ENCODE peak calls at places on chromosomes 13 and 19, in six cellular contexts. S is HCT116, B is H54, G is A549, L is breast epithelium, A is ovary. E is an unnamed sample.

GRCh38 chr19:29845576-29846176 is 33.9 kb downstream of the CCNE1 start:
- DNase-seq in G (peak; percentile 87), A (no peak), B (peak; percentile 82), S (no peak), L (no peak), E (peak; percentile 46)

GRCh38 chr13:36862002-36862706 is 43.1 kb downstream of the RFXAP start:
- DNase-seq in B (no peak), G (no peak), A (no peak), S (no peak), L (no peak), E (peak; percentile 8)

GRCh38 chr13:114131581-114132418 is 623 bp downstream of the RASA3 start:
- DNase-seq in G (peak; percentile 15), L (no peak), A (no peak), B (no peak), S (no peak), E (peak; percentile 72)

GRCh38 chr19:40771101-40771539 is 4.2 kb upstream of the MIA start:
- DNase-seq in B (no peak), L (no peak), S (no peak), A (no peak), G (no peak), E (peak; percentile 53)

GRCh38 chr13:59358014-59358413 is 805.7 kb downstream of the DIAPH3 start:
- DNase-seq in G (no peak), L (no peak), B (no peak), A (no peak), S (no peak), E (no peak)

GRCh38 chr13:41411536-41411935 is 45.8 kb upstream of the RGCC start:
- DNase-seq in G (no peak), A (no peak), B (no peak), S (peak; percentile 23), L (no peak), E (peak; percentile 52)

GRCh38 chr13:45367358-45367757 is 26.4 kb upstream of the TPT1 start:
- DNase-seq in L (no peak), B (peak; percentile 71), G (peak; percentile 63), A (no peak), S (peak; percentile 95), E (peak; percentile 24)

GRCh38 chr13:22837980-22838615 is 342.7 kb upstream of the SGCG start:
- DNase-seq in G (no peak), L (no peak), B (no peak), S (no peak), A (no peak), E (no peak)

GRCh38 chr13:28325022-28325421 is 169.9 kb downstream of the FLT1 start:
- DNase-seq in B (no peak), L (no peak), A (no peak), G (no peak), S (no peak), E (no peak)

GRCh38 chr19:49436381-49437017 is 4.8 kb downstream of the SLC17A7 start:
- DNase-seq in B (no peak), S (no peak), L (no peak), A (no peak), G (no peak), E (peak; percentile 79)

GRCh38 chr19:8512115-8512967 is 1.6 kb downstream of the ZNF414 start:
- DNase-seq in S (peak; percentile 67), G (peak; percentile 38), A (peak; percentile 53), B (peak; percentile 58), L (no peak), E (peak; percentile 64)

GRCh38 chr13:51152713-51153112 is 41.6 kb upstream of the C13orf42 start:
- DNase-seq in G (no peak), L (no peak), A (no peak), B (no peak), S (no peak), E (no peak)

GRCh38 chr13:67827992-67828391 is 597.9 kb upstream of the PCDH9 start:
- DNase-seq in B (no peak), L (no peak), S (no peak), G (no peak), A (no peak), E (no peak)

GRCh38 chr19:47582320-47582909 is 9.5 kb upstream of the ZNF541 start:
- DNase-seq in L (no peak), G (no peak), S (no peak), A (no peak), B (no peak), E (no peak)

GRCh38 chr19:42254850-42255765 is at the start of gene ERF:
- DNase-seq in B (peak; percentile 93), A (peak; percentile 98), G (peak; percentile 96), L (peak; percentile 94), S (peak; percentile 65), E (peak; percentile 94)

GRCh38 chr19:42251572-42251990 is 3.3 kb downstream of the ERF start:
- DNase-seq in B (no peak), G (no peak), A (peak; percentile 51), L (no peak), S (no peak), E (no peak)

GRCh38 chr19:42254083-42254849 is 662 bp downstream of the ERF start:
- DNase-seq in S (no peak), L (peak; percentile 69), B (no peak), G (peak; percentile 92), A (peak; percentile 85), E (peak; percentile 75)

GRCh38 chr19:42252365-42253244 is 2.3 kb downstream of the ERF start:
- DNase-seq in S (no peak), L (no peak), B (no peak), G (peak; percentile 59), A (peak; percentile 69), E (peak; percentile 37)

DNA sequence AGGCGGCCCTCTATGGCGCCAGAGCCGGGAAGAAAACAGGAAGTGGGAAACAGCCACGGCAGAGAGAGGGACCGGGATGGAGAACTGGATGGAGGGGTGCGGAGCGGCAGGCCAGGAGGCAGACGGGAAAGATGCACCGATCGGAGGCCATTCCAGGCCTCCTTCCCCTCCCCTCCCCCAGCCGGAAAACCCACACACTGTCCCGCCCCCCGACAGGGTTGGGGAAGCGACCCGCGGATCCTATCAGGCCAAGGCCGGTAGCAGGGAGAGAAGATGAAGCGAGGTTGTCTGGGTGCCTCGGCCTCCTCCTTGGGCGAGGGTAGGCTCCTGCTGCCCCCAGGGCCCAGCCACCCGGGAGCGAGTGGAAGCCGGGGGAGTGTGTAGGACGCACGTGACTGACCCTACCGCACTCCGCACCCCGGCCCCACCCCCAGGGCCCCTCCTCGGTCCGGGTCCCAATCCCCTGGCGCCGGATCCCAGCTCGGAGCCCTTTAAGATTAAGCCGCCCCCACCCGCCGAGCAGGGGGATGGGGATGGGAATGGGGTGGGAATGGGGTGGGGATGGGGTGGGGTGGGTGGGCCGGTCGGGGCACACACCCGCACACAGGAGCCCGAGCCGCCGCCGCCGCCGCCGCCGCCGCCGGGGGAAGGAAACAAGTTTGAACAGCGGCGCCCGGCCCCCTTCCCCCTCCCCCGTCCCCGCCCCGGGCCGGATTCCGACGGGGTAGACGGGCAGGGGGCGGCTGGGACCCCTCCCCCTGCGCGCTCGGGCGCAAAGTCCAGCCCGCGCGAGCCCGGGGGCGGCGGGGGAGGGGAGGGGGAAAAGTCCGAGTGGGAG is 1.5 kb downstream of the ERF start:
- DNase-seq in A (peak; percentile 83), B (no peak), L (no peak), S (no peak), G (peak; percentile 97), E (peak; percentile 72)
- TF ChIP-seq POLR2A in A (no peak), B (no peak), L (peak; percentile 37), S (no peak), G (no peak), E (no peak)

GRCh38 chr19:10113592-10113963 is 2.1 kb downstream of the P2RY11 start:
- DNase-seq in L (no peak), B (no peak), G (no peak), S (no peak), A (no peak), E (no peak)

GRCh38 chr19:10113964-10114650 is 2.6 kb downstream of the P2RY11 start:
- DNase-seq in S (no peak), A (no peak), L (no peak), B (no peak), G (no peak), E (peak; percentile 32)

GRCh38 chr19:10116085-10116865 is 3.4 kb downstream of the EIF3G start:
- DNase-seq in B (no peak), L (no peak), G (no peak), S (no peak), A (no peak), E (no peak)

GRCh38 chr19:10115392-10116084 is 4.0 kb downstream of the P2RY11 start:
- DNase-seq in L (no peak), S (no peak), B (no peak), G (no peak), A (no peak), E (no peak)

GRCh38 chr19:10114651-10115391 is 3.3 kb downstream of the P2RY11 start:
- DNase-seq in S (no peak), G (no peak), L (no peak), B (no peak), A (peak; percentile 53), E (no peak)
- TF ChIP-seq POLR2A in S (peak; percentile 38), G (no peak), L (no peak), B (peak; percentile 17), A (no peak), E (no peak)

GRCh38 chr13:21670006-21670882 is 629 bp upstream of the FGF9 start:
- DNase-seq in B (no peak), A (peak; percentile 52), L (no peak), S (no peak), G (peak; percentile 21), E (peak; percentile 68)
- TF ChIP-seq POLR2A in B (no peak), A (no peak), L (no peak), S (no peak), G (no peak), E (no peak)

GRCh38 chr19:2168619-2169424 is 5.1 kb downstream of the DOT1L start:
- DNase-seq in G (peak; percentile 78), A (peak; percentile 94), B (peak; percentile 98), S (peak; percentile 98), L (peak; percentile 95), E (peak; percentile 91)

GRCh38 chr19:2166741-2167738 is 3.3 kb downstream of the DOT1L start:
- DNase-seq in G (no peak), A (peak; percentile 82), B (peak; percentile 70), S (no peak), L (peak; percentile 86), E (no peak)

GRCh38 chr19:2160384-2160783 is 3.3 kb upstream of the DOT1L start:
- DNase-seq in A (no peak), B (no peak), L (no peak), S (no peak), G (no peak), E (no peak)

GRCh38 chr19:2167896-2168618 is 4.3 kb downstream of the DOT1L start:
- DNase-seq in S (no peak), G (no peak), L (no peak), B (no peak), A (no peak), E (peak; percentile 64)

GRCh38 chr19:2164020-2164988 is 571 bp downstream of the DOT1L start:
- DNase-seq in A (no peak), L (no peak), B (no peak), S (no peak), G (no peak), E (peak; percentile 63)
- TF ChIP-seq POLR2A in A (no peak), L (no peak), B (no peak), S (no peak), G (no peak), E (peak; percentile 7)